ENCODE peak calls at places on chromosomes 5 and 9, in eight cellular contexts. N is astrocyte, J is PC-3, Q is A549, G is colonic mucosa, I is gastrocnemius medialis, T is upper lobe of left lung, A is cardiac muscle cell. H is an unnamed sample. For H3K4me1, the result is how much of the 10 kb centered on the place peaks cover.

GRCh38 chr9:73446306-73446705 is 294.6 kb downstream of the ANXA1 start:
- DNase-seq in N (no peak), J (no peak), Q (no peak), G (no peak), I (no peak), T (no peak), A (peak), H (no peak)

GRCh38 chr9:18820566-18821095 is 212.4 kb downstream of the SAXO1 start:
- DNase-seq in N (no peak), J (no peak), Q (no peak), G (no peak), I (no peak), T (no peak), A (no peak), H (no peak)

GRCh38 chr9:127455299-127455992 is 4.1 kb downstream of the LRSAM1 start:
- DNase-seq in N (no peak), J (peak), Q (peak), G (peak), I (peak), T (no peak), A (no peak), H (peak)

GRCh38 chr9:123820139-123820538 is 109.8 kb downstream of the DENND1A start:
- DNase-seq in N (no peak), J (no peak), Q (peak), G (no peak), I (no peak), T (no peak), A (no peak), H (no peak)

GRCh38 chr5:127820910-127821553 is 117.8 kb downstream of the CCDC192 start:
- DNase-seq in N (peak), J (peak), Q (peak), G (peak), I (no peak), T (no peak), A (no peak), H (no peak)

GRCh38 chr5:19099195-19099594 is 888.8 kb downstream of the CDH18 start:
- DNase-seq in N (no peak), J (no peak), Q (no peak), G (no peak), I (no peak), T (no peak), A (no peak), H (no peak)

GRCh38 chr9:106039151-106039935 is 345.0 kb downstream of the TMEM38B start:
- DNase-seq in N (no peak), J (no peak), Q (no peak), G (no peak), I (no peak), T (no peak), A (no peak), H (no peak)

GRCh38 chr5:33997331-33997983 is 10.4 kb downstream of the AMACR start:
- DNase-seq in N (peak), J (peak), Q (peak), G (peak), I (peak), T (no peak), A (peak), H (peak)

GRCh38 chr9:16030513-16031185 is 477.8 kb downstream of the CCDC171 start:
- DNase-seq in N (peak), J (peak), Q (peak), G (no peak), I (no peak), T (peak), A (no peak), H (no peak)

GRCh38 chr5:1515311-1515920 is 8.3 kb downstream of the LPCAT1 start:
- DNase-seq in N (no peak), J (no peak), Q (no peak), G (peak), I (peak), T (peak), A (no peak), H (peak)

GRCh38 chr5:8061140-8061469 is 192.2 kb downstream of the MTRR start:
- DNase-seq in N (no peak), J (no peak), Q (no peak), G (no peak), I (no peak), T (no peak), A (peak), H (no peak)

GRCh38 chr9:7536310-7536939 is 263.2 kb downstream of the DMAC1 start:
- DNase-seq in N (peak), J (peak), Q (peak), G (peak), I (peak), T (no peak), A (peak), H (peak)

GRCh38 chr9:99393993-99394392 is 171.9 kb downstream of the SEC61B start:
- DNase-seq in N (no peak), J (no peak), Q (no peak), G (no peak), I (no peak), T (no peak), A (no peak), H (no peak)

GRCh38 chr5:18772475-18772874 is 1138.2 kb downstream of the TAF11L14 start:
- DNase-seq in N (peak), J (peak), Q (peak), G (no peak), I (no peak), T (no peak), A (peak), H (no peak)

GRCh38 chr5:66041612-66042011 is 102.5 kb upstream of the SREK1 start:
- DNase-seq in N (no peak), J (no peak), Q (no peak), G (no peak), I (no peak), T (no peak), A (no peak), H (no peak)

GRCh38 chr9:135039916-135040645 is 47.4 kb upstream of the OLFM1 start:
- DNase-seq in N (no peak), J (no peak), Q (no peak), G (no peak), I (no peak), T (no peak), A (no peak), H (no peak)

GRCh38 chr5:65825388-65826328 is 100.7 kb upstream of the ERBIN start:
- DNase-seq in N (no peak), J (no peak), Q (no peak), G (no peak), I (no peak), T (no peak), A (no peak), H (no peak)

GRCh38 chr5:115343855-115344254 is 47.4 kb upstream of the CCDC112 start:
- DNase-seq in N (peak), J (peak), Q (peak), G (no peak), I (no peak), T (no peak), A (no peak), H (no peak)

GRCh38 chr9:89149726-89150125 is 28.9 kb downstream of the SHC3 start:
- DNase-seq in N (peak), J (peak), Q (no peak), G (no peak), I (no peak), T (no peak), A (no peak), H (no peak)

GRCh38 chr5:7878381-7878873 is 9.5 kb downstream of the MTRR start:
- DNase-seq in N (peak), J (peak), Q (peak), G (no peak), I (no peak), T (no peak), A (no peak), H (no peak)

GRCh38 chr9:26975728-26976707 is 19.8 kb downstream of the IFT74 start:
- DNase-seq in N (peak), J (peak), Q (peak), G (peak), I (no peak), T (no peak), A (peak), H (no peak)

GRCh38 chr5:154740483-154740882 is 14.7 kb upstream of the LARP1 start:
- DNase-seq in N (peak), J (no peak), Q (no peak), G (peak), I (peak), T (peak), A (no peak), H (peak)

GRCh38 chr9:87569008-87569908 is 71.6 kb downstream of the DAPK1 start:
- DNase-seq in N (peak), J (no peak), Q (no peak), G (no peak), I (no peak), T (no peak), A (peak), H (no peak)

GRCh38 chr5:169424279-169424955 is 123.5 kb upstream of the SLIT3 start:
- DNase-seq in N (no peak), J (no peak), Q (no peak), G (no peak), I (no peak), T (peak), A (no peak), H (no peak)

GRCh38 chr9:96460877-96461276 is 10.9 kb downstream of the HABP4 start:
- DNase-seq in N (no peak), J (no peak), Q (no peak), G (no peak), I (no peak), T (no peak), A (no peak), H (no peak)

GRCh38 chr5:76582252-76583162 is 40.7 kb downstream of the F2RL2 start:
- DNase-seq in N (peak), J (peak), Q (no peak), G (no peak), I (no peak), T (no peak), A (no peak), H (no peak)

GRCh38 chr9:16526380-16526779 is 344.1 kb downstream of the BNC2 start:
- DNase-seq in N (peak), J (peak), Q (peak), G (no peak), I (no peak), T (no peak), A (no peak), H (no peak)

GRCh38 chr9:114000671-114001409 is 77.3 kb downstream of the AMBP start:
- DNase-seq in N (peak), J (no peak), Q (no peak), G (peak), I (no peak), T (no peak), A (no peak), H (no peak)

GRCh38 chr5:132110930-132111329 is 37.3 kb downstream of the CSF2 start:
- DNase-seq in N (peak), J (no peak), Q (no peak), G (no peak), I (no peak), T (no peak), A (no peak), H (no peak)

GRCh38 chr9:130763585-130764200 is 70.1 kb downstream of the EXOSC2 start:
- DNase-seq in N (no peak), J (no peak), Q (no peak), G (no peak), I (no peak), T (no peak), A (no peak), H (no peak)

GRCh38 chr5:143782588-143783386 is 29.2 kb upstream of the HMHB1 start:
- DNase-seq in N (no peak), J (no peak), Q (no peak), G (no peak), I (no peak), T (no peak), A (peak), H (no peak)

GRCh38 chr5:20113031-20113685 is 125.2 kb upstream of the CDH18 start:
- DNase-seq in N (peak), J (no peak), Q (no peak), G (no peak), I (no peak), T (no peak), A (no peak), H (no peak)

GRCh38 chr5:146334074-146334533 is 4.5 kb upstream of the POU4F3 start:
- DNase-seq in N (no peak), J (no peak), Q (no peak), G (no peak), I (no peak), T (peak), A (no peak), H (no peak)

GRCh38 chr5:116448869-116449453 is 125.7 kb downstream of the SEMA6A start:
- DNase-seq in N (no peak), J (no peak), Q (no peak), G (no peak), I (no peak), T (no peak), A (no peak), H (no peak)

GRCh38 chr5:134813827-134814226 is 31.9 kb upstream of the C5orf24 start:
- DNase-seq in N (no peak), J (no peak), Q (no peak), G (no peak), I (no peak), T (no peak), A (no peak), H (no peak)

GRCh38 chr9:136666364-136667216 is 3.9 kb downstream of the EGFL7 start:
- DNase-seq in N (no peak), J (no peak), Q (no peak), G (no peak), I (no peak), T (no peak), A (peak), H (no peak)
- TF ChIP-seq CTCF in N (no peak), J (no peak), Q (no peak), G (no peak), I (no peak), T (no peak), A (no peak), H (no peak)

GRCh38 chr5:172145870-172146747 is 41.9 kb downstream of the STK10 start:
- DNase-seq in N (no peak), J (no peak), Q (no peak), G (peak), I (no peak), T (peak), A (no peak), H (no peak)

GRCh38 chr5:172146748-172147092 is 41.3 kb downstream of the STK10 start:
- DNase-seq in N (no peak), J (no peak), Q (no peak), G (no peak), I (no peak), T (no peak), A (no peak), H (no peak)

GRCh38 chr5:172143875-172144274 is 44.1 kb downstream of the STK10 start:
- DNase-seq in N (no peak), J (no peak), Q (no peak), G (no peak), I (no peak), T (no peak), A (no peak), H (no peak)

GRCh38 chr5:172144291-172144815 is 43.7 kb downstream of the STK10 start:
- DNase-seq in N (no peak), J (no peak), Q (no peak), G (peak), I (no peak), T (no peak), A (no peak), H (no peak)

GRCh38 chr5:172144931-172145869 is 42.8 kb downstream of the STK10 start:
- DNase-seq in N (no peak), J (no peak), Q (no peak), G (no peak), I (no peak), T (peak), A (no peak), H (no peak)
- H3K4me1 ChIP-seq in N (under half), J (under half), Q (under half), G (under half), I (under half), T (under half), A (under half), H (under half)

GRCh38 chr5:104080646-104081175 is 518.1 kb upstream of the NUDT12 start:
- DNase-seq in N (no peak), J (no peak), Q (no peak), G (no peak), I (no peak), T (no peak), A (no peak), H (no peak)

GRCh38 chr5:104082754-104083153 is 520.2 kb upstream of the NUDT12 start:
- DNase-seq in N (no peak), J (no peak), Q (no peak), G (no peak), I (no peak), T (no peak), A (no peak), H (no peak)

GRCh38 chr5:104084896-104085295 is 522.3 kb upstream of the NUDT12 start:
- DNase-seq in N (no peak), J (no peak), Q (no peak), G (no peak), I (no peak), T (no peak), A (no peak), H (no peak)

GRCh38 chr5:104081232-104081631 is 518.6 kb upstream of the NUDT12 start:
- DNase-seq in N (no peak), J (no peak), Q (no peak), G (no peak), I (no peak), T (no peak), A (no peak), H (no peak)
- H3K4me3 ChIP-seq in N (no peak), J (no peak), Q (peak), G (no peak), I (no peak), T (no peak), A (no peak), H (no peak)

GRCh38 chr5:112604741-112605390 is 132.8 kb upstream of the APC start:
- DNase-seq in N (no peak), J (peak), Q (peak), G (peak), I (no peak), T (no peak), A (peak), H (no peak)
- TF ChIP-seq CTCF in N (no peak), J (peak), Q (no peak), G (no peak), I (no peak), T (no peak), A (peak), H (peak)

GRCh38 chr5:67193479-67193878 is 3.1 kb downstream of the CD180 start:
- DNase-seq in N (no peak), J (no peak), Q (no peak), G (no peak), I (no peak), T (no peak), A (no peak), H (no peak)

GRCh38 chr5:67190443-67190842 is 6.2 kb downstream of the CD180 start:
- DNase-seq in N (no peak), J (no peak), Q (no peak), G (no peak), I (no peak), T (no peak), A (no peak), H (no peak)

GRCh38 chr5:67190856-67191255 is 5.7 kb downstream of the CD180 start:
- DNase-seq in N (no peak), J (no peak), Q (no peak), G (no peak), I (no peak), T (no peak), A (no peak), H (no peak)

GRCh38 chr5:67194169-67194568 is 2.4 kb downstream of the CD180 start:
- DNase-seq in N (no peak), J (no peak), Q (no peak), G (no peak), I (no peak), T (no peak), A (no peak), H (no peak)

DNA sequence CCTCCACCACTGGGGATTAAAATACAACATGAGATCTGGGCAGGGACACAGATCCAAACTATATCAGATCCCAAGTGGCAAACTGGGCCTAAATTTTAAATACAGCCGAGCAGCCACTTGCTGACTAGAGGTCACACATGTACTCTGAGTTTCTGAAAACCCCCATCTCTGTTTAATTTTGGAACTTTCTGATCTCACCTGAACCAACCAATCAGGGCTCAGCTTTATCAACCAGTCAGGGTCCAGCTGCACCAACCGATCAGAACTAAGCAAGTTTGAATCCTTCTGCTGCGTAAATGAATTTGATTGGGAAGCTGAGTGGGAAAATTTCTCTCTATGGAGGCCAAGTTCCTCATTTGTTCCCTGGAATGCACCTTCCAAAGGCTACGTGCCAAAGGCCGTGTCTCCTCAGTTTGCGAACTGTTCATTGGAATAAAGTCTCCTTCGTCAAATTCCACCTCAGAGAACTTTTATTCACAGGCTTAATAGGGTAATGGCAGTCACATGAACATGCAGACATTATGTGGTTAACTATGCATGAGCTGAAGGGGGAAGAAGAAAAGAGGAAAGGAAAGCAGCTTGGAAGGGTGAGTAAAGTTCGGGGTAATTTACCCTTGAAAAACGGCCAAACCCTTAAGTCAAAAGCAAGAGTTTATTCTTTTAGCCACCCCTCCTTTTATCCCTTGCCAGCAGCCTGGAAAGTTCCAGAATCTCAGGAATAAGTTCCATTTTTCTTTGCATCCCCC is 3.7 kb downstream of the CD180 start:
- DNase-seq in N (peak), J (no peak), Q (no peak), G (no peak), I (no peak), T (no peak), A (no peak), H (no peak)
- H3K4me1 ChIP-seq in N (under half), J (under half), Q (under half), G (under half), I (under half), T (under half), A (under half), H (under half)

H was measured in psoas muscle.